ENCODE peak calls at places on chromosomes 1 and 21, in eight cellular contexts. M is CD8-positive, alpha-beta memory T cell; Q is NCI-H2029; J is Calu3; I is lower leg skin; P is uterus; R is endothelial cell of umbilical vein; K is HFFc6. N is an unnamed sample.

GRCh38 chr1:39671793-39672550 is at the start of gene NT5C1A:
- DNase-seq in I (no peak), R (no peak), J (peak), Q (peak), K (no peak), P (no peak), M (no peak), N (no peak)

GRCh38 chr1:87763498-87763897 is 434.8 kb downstream of the LMO4 start:
- DNase-seq in J (no peak), K (no peak), I (no peak), P (no peak), M (no peak), Q (no peak), R (no peak), N (no peak)

GRCh38 chr1:201350361-201350725 is 27.1 kb downstream of the TNNT2 start:
- DNase-seq in J (no peak), K (no peak), R (no peak), I (no peak), P (no peak), Q (no peak), M (no peak), N (no peak)

GRCh38 chr1:110787328-110788071 is 85.4 kb upstream of the CD53 start:
- DNase-seq in M (peak), J (no peak), Q (no peak), P (no peak), I (no peak), K (no peak), R (no peak), N (no peak)

GRCh38 chr1:899636-900317 is 23.9 kb upstream of the SAMD11 start:
- DNase-seq in I (no peak), Q (no peak), J (no peak), P (no peak), R (no peak), M (no peak), K (no peak), N (no peak)

GRCh38 chr1:205590457-205590768 is 41.4 kb downstream of the ELK4 start:
- DNase-seq in P (no peak), R (no peak), J (no peak), K (no peak), M (no peak), I (no peak), Q (no peak), N (no peak)

GRCh38 chr1:179803916-179804315 is 60.8 kb downstream of the FAM163A start:
- DNase-seq in J (no peak), I (no peak), Q (no peak), M (no peak), K (no peak), P (no peak), R (no peak), N (no peak)

GRCh38 chr1:1308756-1309524 is 543 bp downstream of the PUSL1 start:
- DNase-seq in M (no peak), R (peak), Q (no peak), P (no peak), K (no peak), J (no peak), I (no peak), N (no peak)

GRCh38 chr1:30966690-30967369 is 58.3 kb upstream of the SDC3 start:
- DNase-seq in J (no peak), M (no peak), P (no peak), I (no peak), R (peak), Q (no peak), K (peak), N (no peak)

GRCh38 chr1:154006136-154006535 is 15.6 kb downstream of the RPS27 start:
- DNase-seq in J (no peak), K (peak), P (no peak), Q (no peak), I (no peak), M (no peak), R (no peak), N (peak)

GRCh38 chr1:18556364-18556763 is 74.3 kb upstream of the PAX7 start:
- DNase-seq in M (no peak), R (no peak), Q (no peak), K (peak), I (no peak), J (peak), P (no peak), N (no peak)

GRCh38 chr21:45414396-45415187 is 9.6 kb downstream of the COL18A1 start:
- DNase-seq in I (no peak), M (no peak), K (no peak), Q (no peak), J (no peak), R (no peak), P (no peak), N (no peak)

GRCh38 chr1:54397090-54397591 is 9.1 kb downstream of the SSBP3 start:
- DNase-seq in R (no peak), Q (peak), P (no peak), J (no peak), K (no peak), M (no peak), I (no peak), N (no peak)

GRCh38 chr1:182677393-182678098 is 6.8 kb downstream of the RGS8 start:
- DNase-seq in P (no peak), Q (no peak), J (no peak), M (no peak), I (no peak), K (no peak), R (no peak), N (no peak)

GRCh38 chr1:221868894-221869293 is 127.0 kb upstream of the DUSP10 start:
- DNase-seq in K (peak), P (no peak), J (peak), I (no peak), Q (no peak), R (peak), M (no peak), N (peak)

GRCh38 chr1:153794671-153795324 is 19.6 kb downstream of the SLC27A3 start:
- DNase-seq in K (no peak), Q (no peak), P (no peak), J (no peak), I (no peak), R (no peak), M (no peak), N (no peak)

GRCh38 chr1:1206376-1207253 is at the start of gene TNFRSF18:
- DNase-seq in P (no peak), I (no peak), Q (no peak), R (no peak), M (no peak), J (peak), K (no peak), N (no peak)

GRCh38 chr1:202692959-202693555 is 17.2 kb downstream of the SYT2 start:
- DNase-seq in J (peak), I (peak), M (peak), P (peak), K (peak), R (peak), Q (no peak), N (no peak)

GRCh38 chr1:217133092-217133491 is 409.9 kb upstream of the ESRRG start:
- DNase-seq in P (no peak), J (no peak), R (no peak), M (no peak), K (no peak), Q (no peak), I (no peak), N (no peak)

GRCh38 chr1:186519981-186520380 is 59.1 kb upstream of the PDC start:
- DNase-seq in R (peak), I (no peak), M (no peak), P (no peak), K (peak), J (no peak), Q (no peak), N (no peak)

GRCh38 chr1:171248309-171248708 is at the start of gene FMO1:
- DNase-seq in K (no peak), M (no peak), Q (no peak), P (no peak), R (no peak), J (no peak), I (no peak), N (no peak)

GRCh38 chr1:24643362-24644346 is 552 bp downstream of the SRRM1 start:
- DNase-seq in Q (no peak), P (peak), I (peak), R (peak), M (peak), K (no peak), J (no peak), N (no peak)

GRCh38 chr1:18373882-18374493 is 106.7 kb upstream of the KLHDC7A start:
- DNase-seq in P (no peak), J (peak), K (no peak), I (no peak), R (no peak), M (no peak), Q (no peak), N (no peak)

N was measured in AG04449.